ENCODE peak calls at places on chromosomes 6 and 20, in seven cellular contexts. One of them, this sample, is unnamed.

GRCh38 chr20:50169329-50169823 is 15.9 kb upstream of the PEDS1 start:
- DNase-seq in A549: peak; percentile 83
- DNase-seq in AG09309: no peak
- DNase-seq in activated CD8-positive, alpha-beta T cell treated with anti-CD3 and anti-CD28 coated beads for 36 hours: peak; percentile 92
- DNase-seq in AG04450: peak; percentile 50
- DNase-seq in fibroblast of pulmonary artery: peak; percentile 88
- DNase-seq in kidney epithelial cell: no peak
- DNase-seq in this sample: peak; percentile 71

GRCh38 chr20:24708411-24709295 is 239.2 kb downstream of the SYNDIG1 start:
- DNase-seq in A549: no peak
- DNase-seq in AG09309: no peak
- DNase-seq in activated CD8-positive, alpha-beta T cell treated with anti-CD3 and anti-CD28 coated beads for 36 hours: no peak
- DNase-seq in AG04450: no peak
- DNase-seq in fibroblast of pulmonary artery: no peak
- DNase-seq in kidney epithelial cell: no peak
- DNase-seq in this sample: no peak

GRCh38 chr20:52601295-52601971 is 370.7 kb upstream of the TSHZ2 start:
- DNase-seq in A549: no peak
- DNase-seq in AG09309: peak; percentile 1
- DNase-seq in activated CD8-positive, alpha-beta T cell treated with anti-CD3 and anti-CD28 coated beads for 36 hours: no peak
- DNase-seq in AG04450: no peak
- DNase-seq in fibroblast of pulmonary artery: no peak
- DNase-seq in kidney epithelial cell: no peak
- DNase-seq in this sample: no peak

GRCh38 chr20:51898788-51899187 is 96.5 kb upstream of the SALL4 start:
- DNase-seq in A549: no peak
- DNase-seq in AG09309: no peak
- DNase-seq in activated CD8-positive, alpha-beta T cell treated with anti-CD3 and anti-CD28 coated beads for 36 hours: no peak
- DNase-seq in AG04450: no peak
- DNase-seq in fibroblast of pulmonary artery: no peak
- DNase-seq in kidney epithelial cell: no peak
- DNase-seq in this sample: no peak

GRCh38 chr6:93120154-93120742 is 299.1 kb downstream of the EPHA7 start:
- DNase-seq in A549: no peak
- DNase-seq in AG09309: no peak
- DNase-seq in activated CD8-positive, alpha-beta T cell treated with anti-CD3 and anti-CD28 coated beads for 36 hours: no peak
- DNase-seq in AG04450: no peak
- DNase-seq in fibroblast of pulmonary artery: no peak
- DNase-seq in kidney epithelial cell: no peak
- DNase-seq in this sample: no peak

GRCh38 chr20:54047741-54048140 is 22.7 kb downstream of the BCAS1 start:
- DNase-seq in A549: no peak
- DNase-seq in AG09309: no peak
- DNase-seq in activated CD8-positive, alpha-beta T cell treated with anti-CD3 and anti-CD28 coated beads for 36 hours: no peak
- DNase-seq in AG04450: no peak
- DNase-seq in fibroblast of pulmonary artery: no peak
- DNase-seq in kidney epithelial cell: no peak
- DNase-seq in this sample: no peak

GRCh38 chr6:158706369-158706982 is 56.6 kb downstream of the SYTL3 start:
- DNase-seq in A549: peak; percentile 67
- DNase-seq in AG09309: no peak
- DNase-seq in activated CD8-positive, alpha-beta T cell treated with anti-CD3 and anti-CD28 coated beads for 36 hours: no peak
- DNase-seq in AG04450: no peak
- DNase-seq in fibroblast of pulmonary artery: peak; percentile 62
- DNase-seq in kidney epithelial cell: no peak
- DNase-seq in this sample: no peak

GRCh38 chr6:71287038-71287437 is 1.6 kb upstream of the OGFRL1 start:
- DNase-seq in A549: no peak
- DNase-seq in AG09309: no peak
- DNase-seq in activated CD8-positive, alpha-beta T cell treated with anti-CD3 and anti-CD28 coated beads for 36 hours: no peak
- DNase-seq in AG04450: no peak
- DNase-seq in fibroblast of pulmonary artery: no peak
- DNase-seq in kidney epithelial cell: no peak
- DNase-seq in this sample: peak; percentile 49

GRCh38 chr6:116405147-116405546 is 34.4 kb downstream of the DSE start:
- DNase-seq in A549: no peak
- DNase-seq in AG09309: no peak
- DNase-seq in activated CD8-positive, alpha-beta T cell treated with anti-CD3 and anti-CD28 coated beads for 36 hours: no peak
- DNase-seq in AG04450: no peak
- DNase-seq in fibroblast of pulmonary artery: no peak
- DNase-seq in kidney epithelial cell: no peak
- DNase-seq in this sample: no peak

GRCh38 chr6:95648636-95649035 is 71.3 kb downstream of the MANEA start:
- DNase-seq in A549: no peak
- DNase-seq in AG09309: no peak
- DNase-seq in activated CD8-positive, alpha-beta T cell treated with anti-CD3 and anti-CD28 coated beads for 36 hours: no peak
- DNase-seq in AG04450: no peak
- DNase-seq in fibroblast of pulmonary artery: no peak
- DNase-seq in kidney epithelial cell: no peak
- DNase-seq in this sample: no peak
- TF ChIP-seq CTCF in A549: no peak
- TF ChIP-seq CTCF in AG09309: no peak
- TF ChIP-seq CTCF in activated CD8-positive, alpha-beta T cell treated with anti-CD3 and anti-CD28 coated beads for 36 hours: no peak
- TF ChIP-seq CTCF in AG04450: no peak
- TF ChIP-seq CTCF in fibroblast of pulmonary artery: no peak
- TF ChIP-seq CTCF in kidney epithelial cell: no peak
- TF ChIP-seq CTCF in this sample: no peak

DNA sequence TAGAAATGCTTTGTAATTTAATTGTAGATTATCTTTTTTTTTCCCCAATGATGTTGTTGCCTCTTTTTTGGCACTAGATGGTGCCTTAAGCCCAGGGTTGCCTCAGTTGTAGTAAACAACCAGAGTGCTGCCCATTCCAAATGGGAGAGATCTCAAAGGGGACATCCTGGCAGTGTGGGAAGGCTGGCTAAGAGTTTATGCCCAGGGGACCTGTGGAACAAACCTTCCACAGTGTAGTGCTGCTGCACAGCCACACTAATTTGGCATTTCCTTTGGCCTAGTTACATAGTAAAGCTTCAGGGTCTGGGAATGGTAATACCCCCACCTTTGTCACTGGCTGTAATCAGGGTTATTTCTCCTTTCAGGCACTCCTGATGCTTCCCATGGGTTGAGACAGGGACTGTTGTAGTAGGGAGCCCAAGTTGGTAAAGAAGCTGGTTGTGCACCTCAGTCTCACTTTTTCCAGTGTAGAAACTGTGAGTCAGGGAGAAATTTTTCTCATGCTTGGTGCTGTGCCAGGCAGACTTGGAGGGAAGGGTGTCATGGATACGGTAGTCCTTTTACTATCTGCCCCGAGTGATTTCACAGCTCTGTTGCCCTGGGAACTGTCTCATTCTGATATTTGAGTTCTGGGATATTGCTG is 177.8 kb upstream of the ECI2 start:
- DNase-seq in A549: peak; percentile 82
- DNase-seq in AG09309: peak; percentile 91
- DNase-seq in activated CD8-positive, alpha-beta T cell treated with anti-CD3 and anti-CD28 coated beads for 36 hours: no peak
- DNase-seq in AG04450: peak; percentile 55
- DNase-seq in fibroblast of pulmonary artery: peak; percentile 98
- DNase-seq in kidney epithelial cell: peak; percentile 80
- DNase-seq in this sample: no peak
- TF ChIP-seq CTCF in A549: peak; percentile 59
- TF ChIP-seq CTCF in AG09309: peak; percentile 64
- TF ChIP-seq CTCF in activated CD8-positive, alpha-beta T cell treated with anti-CD3 and anti-CD28 coated beads for 36 hours: no peak
- TF ChIP-seq CTCF in AG04450: peak; percentile 67
- TF ChIP-seq CTCF in fibroblast of pulmonary artery: peak; percentile 65
- TF ChIP-seq CTCF in kidney epithelial cell: peak; percentile 31
- TF ChIP-seq CTCF in this sample: no peak

GRCh38 chr6:5215799-5216198 is 45.0 kb downstream of the LYRM4 start:
- DNase-seq in A549: no peak
- DNase-seq in AG09309: no peak
- DNase-seq in activated CD8-positive, alpha-beta T cell treated with anti-CD3 and anti-CD28 coated beads for 36 hours: no peak
- DNase-seq in AG04450: no peak
- DNase-seq in fibroblast of pulmonary artery: no peak
- DNase-seq in kidney epithelial cell: no peak
- DNase-seq in this sample: no peak

GRCh38 chr6:5213851-5214507 is 46.8 kb downstream of the LYRM4 start:
- DNase-seq in A549: no peak
- DNase-seq in AG09309: no peak
- DNase-seq in activated CD8-positive, alpha-beta T cell treated with anti-CD3 and anti-CD28 coated beads for 36 hours: no peak
- DNase-seq in AG04450: peak; percentile 27
- DNase-seq in fibroblast of pulmonary artery: peak; percentile 64
- DNase-seq in kidney epithelial cell: no peak
- DNase-seq in this sample: no peak

GRCh38 chr6:5214570-5215052 is 46.1 kb downstream of the LYRM4 start:
- DNase-seq in A549: peak; percentile 25
- DNase-seq in AG09309: no peak
- DNase-seq in activated CD8-positive, alpha-beta T cell treated with anti-CD3 and anti-CD28 coated beads for 36 hours: peak; percentile 47
- DNase-seq in AG04450: peak; percentile 54
- DNase-seq in fibroblast of pulmonary artery: peak; percentile 97
- DNase-seq in kidney epithelial cell: no peak
- DNase-seq in this sample: no peak

GRCh38 chr6:5219292-5219691 is 41.5 kb downstream of the LYRM4 start:
- DNase-seq in A549: no peak
- DNase-seq in AG09309: no peak
- DNase-seq in activated CD8-positive, alpha-beta T cell treated with anti-CD3 and anti-CD28 coated beads for 36 hours: no peak
- DNase-seq in AG04450: no peak
- DNase-seq in fibroblast of pulmonary artery: no peak
- DNase-seq in kidney epithelial cell: no peak
- DNase-seq in this sample: no peak

DNA sequence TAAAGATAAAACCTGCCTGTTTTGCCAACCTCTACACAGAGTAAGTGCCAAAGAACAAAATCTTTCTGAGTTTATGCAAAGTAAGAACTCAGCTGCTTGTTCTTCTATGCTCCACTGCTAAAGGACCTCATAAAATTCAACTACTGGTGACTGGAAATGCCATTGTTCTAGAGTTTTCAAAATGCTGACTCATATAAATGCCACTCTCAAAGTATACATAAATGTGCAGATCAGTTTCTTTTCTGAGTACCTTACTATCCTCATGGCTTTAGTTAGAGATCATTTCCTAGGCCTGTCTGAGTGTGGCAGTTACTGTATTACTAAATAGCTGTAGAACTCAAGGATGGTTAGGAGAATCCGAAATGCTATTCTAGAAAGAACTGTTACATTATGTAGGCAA is 45.6 kb downstream of the LYRM4 start:
- DNase-seq in A549: no peak
- DNase-seq in AG09309: no peak
- DNase-seq in activated CD8-positive, alpha-beta T cell treated with anti-CD3 and anti-CD28 coated beads for 36 hours: no peak
- DNase-seq in AG04450: no peak
- DNase-seq in fibroblast of pulmonary artery: peak; percentile 44
- DNase-seq in kidney epithelial cell: peak; percentile 31
- DNase-seq in this sample: no peak
- TF ChIP-seq CTCF in A549: no peak
- TF ChIP-seq CTCF in AG09309: no peak
- TF ChIP-seq CTCF in activated CD8-positive, alpha-beta T cell treated with anti-CD3 and anti-CD28 coated beads for 36 hours: no peak
- TF ChIP-seq CTCF in AG04450: no peak
- TF ChIP-seq CTCF in fibroblast of pulmonary artery: no peak
- TF ChIP-seq CTCF in kidney epithelial cell: no peak
- TF ChIP-seq CTCF in this sample: no peak

DNA sequence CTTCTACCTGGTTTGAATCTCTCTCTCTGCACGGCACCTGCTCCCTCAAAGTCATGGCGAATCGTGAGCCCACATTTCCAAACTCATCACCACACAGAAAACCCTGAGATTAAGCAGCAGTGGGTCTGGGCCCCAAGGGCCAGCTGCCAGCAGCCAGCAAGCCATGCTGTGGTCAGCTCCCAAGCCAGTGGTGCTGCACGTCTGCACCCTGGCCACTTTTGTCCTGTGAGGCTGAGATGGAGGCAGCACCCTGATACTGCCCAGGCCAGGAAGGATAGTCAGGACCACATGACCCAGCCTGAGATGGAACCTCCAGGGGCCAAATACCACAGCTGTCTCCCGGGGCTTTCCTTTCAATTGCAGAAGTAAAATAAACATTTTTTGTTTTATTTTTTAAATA is 93.9 kb downstream of the PRND start:
- DNase-seq in A549: no peak
- DNase-seq in AG09309: no peak
- DNase-seq in activated CD8-positive, alpha-beta T cell treated with anti-CD3 and anti-CD28 coated beads for 36 hours: no peak
- DNase-seq in AG04450: no peak
- DNase-seq in fibroblast of pulmonary artery: no peak
- DNase-seq in kidney epithelial cell: no peak
- DNase-seq in this sample: peak; percentile 73
- TF ChIP-seq CTCF in A549: no peak
- TF ChIP-seq CTCF in AG09309: no peak
- TF ChIP-seq CTCF in activated CD8-positive, alpha-beta T cell treated with anti-CD3 and anti-CD28 coated beads for 36 hours: no peak
- TF ChIP-seq CTCF in AG04450: no peak
- TF ChIP-seq CTCF in fibroblast of pulmonary artery: no peak
- TF ChIP-seq CTCF in kidney epithelial cell: no peak
- TF ChIP-seq CTCF in this sample: no peak

GRCh38 chr20:18625907-18626655 is 38.2 kb downstream of the DTD1 start:
- DNase-seq in A549: no peak
- DNase-seq in AG09309: no peak
- DNase-seq in activated CD8-positive, alpha-beta T cell treated with anti-CD3 and anti-CD28 coated beads for 36 hours: no peak
- DNase-seq in AG04450: no peak
- DNase-seq in fibroblast of pulmonary artery: no peak
- DNase-seq in kidney epithelial cell: no peak
- DNase-seq in this sample: no peak

GRCh38 chr20:18633411-18633810 is 45.6 kb downstream of the DTD1 start:
- DNase-seq in A549: no peak
- DNase-seq in AG09309: no peak
- DNase-seq in activated CD8-positive, alpha-beta T cell treated with anti-CD3 and anti-CD28 coated beads for 36 hours: no peak
- DNase-seq in AG04450: no peak
- DNase-seq in fibroblast of pulmonary artery: no peak
- DNase-seq in kidney epithelial cell: no peak
- DNase-seq in this sample: no peak

GRCh38 chr20:18632196-18632789 is 44.4 kb downstream of the DTD1 start:
- DNase-seq in A549: peak; percentile 70
- DNase-seq in AG09309: peak; percentile 24
- DNase-seq in activated CD8-positive, alpha-beta T cell treated with anti-CD3 and anti-CD28 coated beads for 36 hours: peak; percentile 74
- DNase-seq in AG04450: peak; percentile 15
- DNase-seq in fibroblast of pulmonary artery: peak; percentile 74
- DNase-seq in kidney epithelial cell: peak; percentile 7
- DNase-seq in this sample: peak; percentile 51

GRCh38 chr20:18624948-18625347 is 37.1 kb downstream of the DTD1 start:
- DNase-seq in A549: no peak
- DNase-seq in AG09309: no peak
- DNase-seq in activated CD8-positive, alpha-beta T cell treated with anti-CD3 and anti-CD28 coated beads for 36 hours: no peak
- DNase-seq in AG04450: no peak
- DNase-seq in fibroblast of pulmonary artery: no peak
- DNase-seq in kidney epithelial cell: no peak
- DNase-seq in this sample: no peak

GRCh38 chr20:18628330-18628941 is 40.6 kb downstream of the DTD1 start:
- DNase-seq in A549: peak; percentile 21
- DNase-seq in AG09309: no peak
- DNase-seq in activated CD8-positive, alpha-beta T cell treated with anti-CD3 and anti-CD28 coated beads for 36 hours: peak; percentile 13
- DNase-seq in AG04450: no peak
- DNase-seq in fibroblast of pulmonary artery: no peak
- DNase-seq in kidney epithelial cell: no peak
- DNase-seq in this sample: no peak
- TF ChIP-seq CTCF in A549: peak; percentile 37
- TF ChIP-seq CTCF in AG09309: peak; percentile 69
- TF ChIP-seq CTCF in activated CD8-positive, alpha-beta T cell treated with anti-CD3 and anti-CD28 coated beads for 36 hours: peak; percentile 36
- TF ChIP-seq CTCF in AG04450: peak; percentile 58
- TF ChIP-seq CTCF in fibroblast of pulmonary artery: peak; percentile 51
- TF ChIP-seq CTCF in kidney epithelial cell: peak; percentile 80
- TF ChIP-seq CTCF in this sample: no peak